ENCODE peak calls at places on chromosomes 6 and 20, in six cellular contexts. N is GM12878, K is K562, J is A549, X is H1, B is HepG2. V is an unnamed sample.

GRCh38 chr6:7172605-7173185 is 64.9 kb downstream of the RREB1 start:
- DNase-seq in N (no peak), K (no peak), J (no peak), X (no peak), B (no peak), V (no peak)

GRCh38 chr6:159819098-159819497 is 19.0 kb downstream of the PNLDC1 start:
- DNase-seq in N (no peak), K (peak; percentile 52), J (no peak), X (no peak), B (no peak), V (no peak)

GRCh38 chr6:116764557-116764960 is 960 bp downstream of the FAM162B start:
- DNase-seq in N (no peak), K (no peak), J (no peak), X (no peak), B (no peak), V (peak; percentile 30)

GRCh38 chr20:17316316-17317038 is 89.6 kb downstream of the PCSK2 start:
- DNase-seq in N (no peak), K (no peak), J (no peak), X (no peak), B (no peak), V (no peak)

GRCh38 chr20:13099676-13100075 is 90.9 kb downstream of the SPTLC3 start:
- DNase-seq in N (no peak), K (no peak), J (no peak), X (no peak), B (no peak), V (no peak)

GRCh38 chr20:20009784-20010253 is 7.3 kb upstream of the NAA20 start:
- DNase-seq in N (no peak), K (no peak), J (no peak), X (no peak), B (peak; percentile 52), V (no peak)

GRCh38 chr6:108622601-108623335 is 62.1 kb downstream of the FOXO3 start:
- DNase-seq in N (no peak), K (no peak), J (peak; percentile 10), X (no peak), B (no peak), V (peak; percentile 38)

GRCh38 chr6:132364249-132364648 is 37.0 kb downstream of the MOXD1 start:
- DNase-seq in N (no peak), K (no peak), J (no peak), X (no peak), B (no peak), V (no peak)

GRCh38 chr6:101070044-101070608 is 189.0 kb upstream of the ASCC3 start:
- DNase-seq in N (no peak), K (no peak), J (no peak), X (no peak), B (no peak), V (no peak)

GRCh38 chr20:6613280-6613861 is 154.1 kb upstream of the BMP2 start:
- DNase-seq in N (no peak), K (no peak), J (no peak), X (no peak), B (no peak), V (no peak)

GRCh38 chr20:13336308-13337089 is 115.4 kb downstream of the ISM1 start:
- DNase-seq in N (no peak), K (no peak), J (peak; percentile 96), X (no peak), B (peak; percentile 87), V (no peak)

GRCh38 chr6:2296781-2297180 is 51.4 kb upstream of the GMDS start:
- DNase-seq in N (no peak), K (no peak), J (no peak), X (no peak), B (no peak), V (no peak)

GRCh38 chr20:1652104-1652503 is 5.5 kb downstream of the SIRPG start:
- DNase-seq in N (no peak), K (no peak), J (no peak), X (peak; percentile 2), B (no peak), V (no peak)

GRCh38 chr20:33277471-33278441 is 5.3 kb upstream of the BPIFB1 start:
- DNase-seq in N (no peak), K (no peak), J (peak; percentile 58), X (no peak), B (peak; percentile 53), V (no peak)

GRCh38 chr6:48994811-48995210 is 468.2 kb downstream of the MMUT start:
- DNase-seq in N (no peak), K (no peak), J (peak; percentile 5), X (no peak), B (no peak), V (no peak)

GRCh38 chr6:143123081-143123480 is 62.4 kb downstream of the AIG1 start:
- DNase-seq in N (no peak), K (no peak), J (no peak), X (no peak), B (no peak), V (no peak)

GRCh38 chr6:128882991-128883571 is at the start of gene LAMA2:
- DNase-seq in N (no peak), K (no peak), J (no peak), X (peak; percentile 87), B (peak; percentile 7), V (peak; percentile 23)

GRCh38 chr6:12115492-12115891 is 103.4 kb downstream of the HIVEP1 start:
- DNase-seq in N (no peak), K (no peak), J (no peak), X (no peak), B (no peak), V (no peak)

GRCh38 chr6:219641-220198 is 72.6 kb upstream of the DUSP22 start:
- DNase-seq in N (no peak), K (peak; percentile 55), J (no peak), X (no peak), B (peak; percentile 71), V (no peak)

GRCh38 chr20:38243617-38244016 is 16.9 kb downstream of the KIAA1755 start:
- DNase-seq in N (no peak), K (no peak), J (no peak), X (no peak), B (no peak), V (no peak)

GRCh38 chr6:101231606-101232235 is 161.8 kb upstream of the GRIK2 start:
- DNase-seq in N (no peak), K (no peak), J (no peak), X (no peak), B (no peak), V (no peak)

GRCh38 chr6:93550551-93551276 is 131.4 kb upstream of the EPHA7 start:
- DNase-seq in N (no peak), K (no peak), J (no peak), X (no peak), B (no peak), V (no peak)

DNA sequence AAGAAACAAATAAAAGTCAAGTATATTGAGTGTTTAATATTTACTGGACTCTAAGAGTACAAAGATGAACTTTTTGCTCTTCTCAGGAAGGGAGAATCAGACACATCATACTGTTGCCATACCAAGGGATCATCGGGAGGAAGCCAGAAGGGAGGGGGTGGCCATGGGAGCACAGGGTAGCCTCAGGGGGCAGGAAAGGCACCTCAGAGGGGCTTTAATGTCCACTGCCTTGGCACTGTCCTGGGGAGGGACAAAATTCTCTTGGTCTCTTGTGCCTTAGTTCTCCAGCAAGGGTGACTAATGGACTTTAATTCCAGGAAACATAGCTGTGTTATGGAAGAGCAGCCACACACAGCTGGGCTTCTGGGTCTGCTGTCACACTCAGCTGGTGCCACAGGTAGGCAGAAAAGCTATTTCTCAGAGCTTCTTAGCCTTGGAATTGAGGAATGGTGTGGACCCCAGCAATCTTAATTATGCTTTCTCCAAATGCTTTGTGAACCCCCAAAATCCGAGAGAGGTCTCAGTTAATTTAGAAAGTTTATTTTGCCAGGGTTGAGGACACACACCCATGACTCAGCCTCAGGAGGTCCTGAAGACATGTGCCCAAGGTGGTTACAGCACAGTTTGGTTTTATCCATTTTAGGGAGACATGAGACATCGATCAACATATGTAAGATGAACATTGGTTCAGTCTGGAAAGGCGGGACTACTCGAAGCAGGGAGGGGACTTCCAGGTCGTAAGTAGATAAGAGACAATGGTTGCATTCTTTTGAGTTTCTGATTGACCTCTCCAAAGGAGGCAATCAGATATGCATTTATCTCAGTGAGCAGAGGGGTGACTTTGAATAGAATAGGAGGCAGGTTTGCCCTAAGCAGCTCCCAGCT is 53.2 kb downstream of the MRAP2 start:
- DNase-seq in N (no peak), K (no peak), J (no peak), X (no peak), B (peak; percentile 42), V (no peak)
- H3K4me3 ChIP-seq in N (no peak overlapping the region), K (no peak overlapping the region), J (no peak overlapping the region), X (no peak overlapping the region), B (no peak overlapping the region), V (no peak overlapping the region)

DNA sequence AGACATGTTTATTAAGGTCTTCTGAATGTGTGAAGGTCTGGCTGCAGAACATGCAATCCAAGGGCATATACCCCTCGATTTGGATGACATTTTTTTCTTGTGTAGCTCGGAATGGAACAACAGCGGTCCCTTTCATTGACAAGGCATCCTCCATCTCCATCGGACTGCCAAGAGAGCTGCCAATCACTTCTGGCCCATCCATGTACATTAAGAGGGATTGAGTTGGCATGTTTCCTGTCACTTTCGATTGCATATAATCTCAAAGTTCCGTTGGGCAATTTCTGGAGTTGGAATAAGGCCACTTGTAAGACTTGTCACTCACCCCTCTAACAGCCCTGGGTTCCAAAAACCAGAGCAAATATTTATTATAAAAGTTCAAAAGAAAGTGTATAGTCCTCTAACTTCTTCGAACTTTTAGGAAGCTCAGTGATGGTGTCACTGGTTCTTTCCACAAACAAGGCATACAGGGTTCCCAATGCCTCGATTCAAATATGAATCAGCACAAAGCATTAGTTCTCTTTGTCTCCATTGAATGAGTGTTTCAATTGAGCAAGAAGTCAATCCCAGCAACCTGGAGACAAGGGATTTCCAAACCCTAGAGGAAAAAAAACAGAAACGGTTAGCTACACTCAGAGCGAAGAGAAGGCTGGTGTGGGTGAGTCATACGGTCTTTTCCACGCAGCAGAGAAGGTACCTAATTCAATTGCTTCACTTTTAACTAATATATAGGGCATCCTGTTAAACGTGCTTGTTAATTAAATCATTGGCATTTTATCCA is 10.9 kb downstream of the ZNF217 start:
- DNase-seq in N (no peak), K (no peak), J (peak; percentile 71), X (no peak), B (peak; percentile 86), V (peak; percentile 57)
- H3K4me2 ChIP-seq in N (peak overlapping the region; percentile 79), K (no peak overlapping the region), J (peak overlapping the region; percentile 99), X (no peak overlapping the region), B (peak overlapping the region; percentile 79), V (peak overlapping the region; percentile 54)

DNA sequence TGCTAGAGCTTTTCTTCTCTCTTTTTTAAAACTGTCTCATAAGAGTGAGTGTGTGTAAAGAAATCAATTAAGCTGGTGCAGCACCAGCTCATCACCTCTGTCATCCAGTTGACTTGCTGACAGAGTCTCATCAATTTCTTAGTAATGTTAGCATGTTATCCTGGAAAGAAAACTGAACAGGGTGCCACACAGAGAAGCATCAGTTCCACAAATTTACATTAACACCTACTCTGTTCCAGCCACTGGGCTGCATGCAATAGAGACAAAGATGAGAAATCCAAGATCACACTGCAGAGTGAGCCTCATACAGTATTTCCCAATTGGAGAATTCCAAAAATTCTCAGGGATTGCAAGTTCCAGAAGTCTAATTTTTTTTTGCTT is 207.0 kb upstream of the CITED2 start:
- DNase-seq in N (no peak), K (no peak), J (no peak), X (no peak), B (no peak), V (no peak)
- TF ChIP-seq EP300 in N (no peak), K (no peak), J (no peak), X (no peak), B (no peak), V (no peak)

DNA sequence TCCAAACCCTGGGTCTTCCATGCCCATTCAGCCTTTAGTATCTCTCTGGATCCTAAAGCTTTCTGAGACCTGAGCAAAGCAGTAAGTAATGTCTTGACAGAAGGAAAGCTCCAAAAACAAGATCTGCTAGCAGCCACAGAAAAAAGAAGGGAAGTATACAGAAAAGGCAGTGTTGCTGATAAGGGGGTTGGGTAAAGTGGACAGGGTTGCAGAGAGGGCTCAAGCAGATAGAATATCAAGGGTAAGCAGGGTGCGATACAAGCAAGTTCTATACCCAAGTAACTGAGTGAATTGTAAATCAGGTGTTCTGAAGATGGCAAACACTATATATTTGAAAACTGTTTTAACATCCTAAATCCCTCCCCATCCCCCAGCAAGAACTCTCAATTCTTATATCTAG is 113.4 kb upstream of the CARMIL1 start:
- DNase-seq in N (no peak), K (no peak), J (no peak), X (no peak), B (no peak), V (no peak)
- H3K4me3 ChIP-seq in N (no peak overlapping the region), K (no peak overlapping the region), J (no peak overlapping the region), X (no peak overlapping the region), B (no peak overlapping the region), V (peak overlapping the region; percentile 50)

V was measured in SK-N-SH.